ENCODE peak calls at places on chromosomes 3 and 15, in five cellular contexts. One of them, this sample, is unnamed.

GRCh38 chr3:123584284-123584987 is 417 bp downstream of the HACD2 start:
- DNase-seq in activated T-helper 9 cell treated with anti-CD3 and anti-CD28 coated beads, Interleukin-2, amount 50 U/mL, for 16 hours: peak
- DNase-seq in HT-29: no peak
- DNase-seq in Caco-2: peak
- DNase-seq in mesenteric fat pad: no peak
- DNase-seq in this sample: peak

GRCh38 chr3:107705046-107705445 is 182.3 kb downstream of the BBX start:
- DNase-seq in activated T-helper 9 cell treated with anti-CD3 and anti-CD28 coated beads, Interleukin-2, amount 50 U/mL, for 16 hours: no peak
- DNase-seq in HT-29: no peak
- DNase-seq in Caco-2: no peak
- DNase-seq in mesenteric fat pad: no peak
- DNase-seq in this sample: no peak

GRCh38 chr15:76799760-76800159 is 105.4 kb downstream of the SCAPER start:
- DNase-seq in activated T-helper 9 cell treated with anti-CD3 and anti-CD28 coated beads, Interleukin-2, amount 50 U/mL, for 16 hours: no peak
- DNase-seq in HT-29: no peak
- DNase-seq in Caco-2: no peak
- DNase-seq in mesenteric fat pad: no peak
- DNase-seq in this sample: no peak

GRCh38 chr15:88832791-88833190 is 29.6 kb downstream of the ACAN start:
- DNase-seq in activated T-helper 9 cell treated with anti-CD3 and anti-CD28 coated beads, Interleukin-2, amount 50 U/mL, for 16 hours: no peak
- DNase-seq in HT-29: no peak
- DNase-seq in Caco-2: no peak
- DNase-seq in mesenteric fat pad: no peak
- DNase-seq in this sample: no peak

GRCh38 chr15:48748535-48748934 is 62.3 kb downstream of the CEP152 start:
- DNase-seq in activated T-helper 9 cell treated with anti-CD3 and anti-CD28 coated beads, Interleukin-2, amount 50 U/mL, for 16 hours: no peak
- DNase-seq in HT-29: no peak
- DNase-seq in Caco-2: no peak
- DNase-seq in mesenteric fat pad: no peak
- DNase-seq in this sample: no peak

GRCh38 chr3:128504957-128505730 is 12.1 kb upstream of the GATA2 start:
- DNase-seq in activated T-helper 9 cell treated with anti-CD3 and anti-CD28 coated beads, Interleukin-2, amount 50 U/mL, for 16 hours: no peak
- DNase-seq in HT-29: peak
- DNase-seq in Caco-2: peak
- DNase-seq in mesenteric fat pad: no peak
- DNase-seq in this sample: no peak

GRCh38 chr3:194840661-194841514 is 155.2 kb downstream of the FAM43A start:
- DNase-seq in activated T-helper 9 cell treated with anti-CD3 and anti-CD28 coated beads, Interleukin-2, amount 50 U/mL, for 16 hours: no peak
- DNase-seq in HT-29: peak
- DNase-seq in Caco-2: peak
- DNase-seq in mesenteric fat pad: no peak
- DNase-seq in this sample: no peak

GRCh38 chr3:50390523-50391177 is 31.3 kb upstream of the TMEM115 start:
- DNase-seq in activated T-helper 9 cell treated with anti-CD3 and anti-CD28 coated beads, Interleukin-2, amount 50 U/mL, for 16 hours: no peak
- DNase-seq in HT-29: no peak
- DNase-seq in Caco-2: no peak
- DNase-seq in mesenteric fat pad: peak
- DNase-seq in this sample: no peak

GRCh38 chr3:106913111-106913698 is 464.0 kb upstream of the CCDC54 start:
- DNase-seq in activated T-helper 9 cell treated with anti-CD3 and anti-CD28 coated beads, Interleukin-2, amount 50 U/mL, for 16 hours: no peak
- DNase-seq in HT-29: no peak
- DNase-seq in Caco-2: no peak
- DNase-seq in mesenteric fat pad: no peak
- DNase-seq in this sample: no peak

GRCh38 chr3:168087539-168087938 is 8.2 kb downstream of the GOLIM4 start:
- DNase-seq in activated T-helper 9 cell treated with anti-CD3 and anti-CD28 coated beads, Interleukin-2, amount 50 U/mL, for 16 hours: no peak
- DNase-seq in HT-29: no peak
- DNase-seq in Caco-2: no peak
- DNase-seq in mesenteric fat pad: no peak
- DNase-seq in this sample: no peak

GRCh38 chr3:114120211-114120610 is 58.6 kb downstream of the DRD3 start:
- DNase-seq in activated T-helper 9 cell treated with anti-CD3 and anti-CD28 coated beads, Interleukin-2, amount 50 U/mL, for 16 hours: no peak
- DNase-seq in HT-29: no peak
- DNase-seq in Caco-2: no peak
- DNase-seq in mesenteric fat pad: no peak
- DNase-seq in this sample: no peak

GRCh38 chr3:124688580-124689454 is 41.4 kb upstream of the UMPS start:
- DNase-seq in activated T-helper 9 cell treated with anti-CD3 and anti-CD28 coated beads, Interleukin-2, amount 50 U/mL, for 16 hours: peak
- DNase-seq in HT-29: peak
- DNase-seq in Caco-2: peak
- DNase-seq in mesenteric fat pad: no peak
- DNase-seq in this sample: peak

This sample was measured in C1 segment of cervical spinal cord.